ENCODE peak calls at places on chromosomes 6 and 20, in nine cellular contexts. One of them, this sample, is unnamed. For H3K27me3 and H3K4me1, the result is how much of the 10 kb centered on the place peaks cover.

GRCh38 chr6:10552237-10552810 is 31.2 kb downstream of the GCNT2 start:
- DNase-seq in upper lobe of right lung: no peak
- DNase-seq in naive thymus-derived CD4-positive, alpha-beta T cell: no peak
- DNase-seq in pancreas: no peak
- DNase-seq in psoas muscle: no peak
- DNase-seq in spleen: no peak
- DNase-seq in CD8-positive, alpha-beta T cell: no peak
- DNase-seq in HCT116: no peak
- DNase-seq in SK-N-SH: no peak
- DNase-seq in this sample: no peak

GRCh38 chr6:21409231-21409630 is 184.3 kb upstream of the SOX4 start:
- DNase-seq in upper lobe of right lung: no peak
- DNase-seq in naive thymus-derived CD4-positive, alpha-beta T cell: no peak
- DNase-seq in pancreas: no peak
- DNase-seq in psoas muscle: no peak
- DNase-seq in spleen: no peak
- DNase-seq in CD8-positive, alpha-beta T cell: no peak
- DNase-seq in HCT116: no peak
- DNase-seq in SK-N-SH: no peak
- DNase-seq in this sample: no peak

GRCh38 chr20:61764471-61765020 is 301.1 kb downstream of the TAF4 start:
- DNase-seq in upper lobe of right lung: no peak
- DNase-seq in naive thymus-derived CD4-positive, alpha-beta T cell: no peak
- DNase-seq in pancreas: peak
- DNase-seq in psoas muscle: no peak
- DNase-seq in spleen: peak
- DNase-seq in CD8-positive, alpha-beta T cell: no peak
- DNase-seq in HCT116: no peak
- DNase-seq in SK-N-SH: no peak
- DNase-seq in this sample: no peak

GRCh38 chr20:17558154-17558940 is 11.5 kb upstream of the DSTN start:
- DNase-seq in upper lobe of right lung: no peak
- DNase-seq in naive thymus-derived CD4-positive, alpha-beta T cell: no peak
- DNase-seq in pancreas: no peak
- DNase-seq in psoas muscle: peak
- DNase-seq in spleen: no peak
- DNase-seq in CD8-positive, alpha-beta T cell: no peak
- DNase-seq in HCT116: peak
- DNase-seq in SK-N-SH: no peak
- DNase-seq in this sample: peak

GRCh38 chr6:166449036-166449435 is 66.3 kb upstream of the MPC1 start:
- DNase-seq in upper lobe of right lung: no peak
- DNase-seq in naive thymus-derived CD4-positive, alpha-beta T cell: no peak
- DNase-seq in pancreas: no peak
- DNase-seq in psoas muscle: no peak
- DNase-seq in spleen: no peak
- DNase-seq in CD8-positive, alpha-beta T cell: no peak
- DNase-seq in HCT116: no peak
- DNase-seq in SK-N-SH: no peak
- DNase-seq in this sample: no peak

GRCh38 chr6:2760882-2761842 is 4.0 kb upstream of the WRNIP1 start:
- DNase-seq in upper lobe of right lung: no peak
- DNase-seq in naive thymus-derived CD4-positive, alpha-beta T cell: no peak
- DNase-seq in pancreas: no peak
- DNase-seq in psoas muscle: no peak
- DNase-seq in spleen: no peak
- DNase-seq in CD8-positive, alpha-beta T cell: no peak
- DNase-seq in HCT116: no peak
- DNase-seq in SK-N-SH: no peak
- DNase-seq in this sample: no peak

GRCh38 chr6:33061987-33062386 is 11.5 kb downstream of the HLA-DPA1 start:
- DNase-seq in upper lobe of right lung: no peak
- DNase-seq in naive thymus-derived CD4-positive, alpha-beta T cell: no peak
- DNase-seq in pancreas: no peak
- DNase-seq in psoas muscle: no peak
- DNase-seq in spleen: no peak
- DNase-seq in CD8-positive, alpha-beta T cell: no peak
- DNase-seq in HCT116: no peak
- DNase-seq in SK-N-SH: no peak
- DNase-seq in this sample: no peak

GRCh38 chr6:170087946-170088348 is 202.9 kb downstream of the DLL1 start:
- DNase-seq in upper lobe of right lung: peak
- DNase-seq in naive thymus-derived CD4-positive, alpha-beta T cell: no peak
- DNase-seq in pancreas: peak
- DNase-seq in psoas muscle: no peak
- DNase-seq in spleen: peak
- DNase-seq in CD8-positive, alpha-beta T cell: peak
- DNase-seq in HCT116: no peak
- DNase-seq in SK-N-SH: no peak
- DNase-seq in this sample: no peak

GRCh38 chr6:40894962-40895799 is 143.8 kb downstream of the UNC5CL start:
- DNase-seq in upper lobe of right lung: peak
- DNase-seq in naive thymus-derived CD4-positive, alpha-beta T cell: no peak
- DNase-seq in pancreas: peak
- DNase-seq in psoas muscle: peak
- DNase-seq in spleen: no peak
- DNase-seq in CD8-positive, alpha-beta T cell: no peak
- DNase-seq in HCT116: peak
- DNase-seq in SK-N-SH: peak
- DNase-seq in this sample: peak

GRCh38 chr6:151630991-151631655 is 137.3 kb downstream of the CCDC170 start:
- DNase-seq in upper lobe of right lung: no peak
- DNase-seq in naive thymus-derived CD4-positive, alpha-beta T cell: no peak
- DNase-seq in pancreas: no peak
- DNase-seq in psoas muscle: no peak
- DNase-seq in spleen: no peak
- DNase-seq in CD8-positive, alpha-beta T cell: no peak
- DNase-seq in HCT116: no peak
- DNase-seq in SK-N-SH: no peak
- DNase-seq in this sample: no peak

GRCh38 chr6:83096791-83097190 is 29.3 kb downstream of the DOP1A start:
- DNase-seq in upper lobe of right lung: no peak
- DNase-seq in naive thymus-derived CD4-positive, alpha-beta T cell: no peak
- DNase-seq in pancreas: no peak
- DNase-seq in psoas muscle: no peak
- DNase-seq in spleen: no peak
- DNase-seq in CD8-positive, alpha-beta T cell: no peak
- DNase-seq in HCT116: no peak
- DNase-seq in SK-N-SH: no peak
- DNase-seq in this sample: no peak

DNA sequence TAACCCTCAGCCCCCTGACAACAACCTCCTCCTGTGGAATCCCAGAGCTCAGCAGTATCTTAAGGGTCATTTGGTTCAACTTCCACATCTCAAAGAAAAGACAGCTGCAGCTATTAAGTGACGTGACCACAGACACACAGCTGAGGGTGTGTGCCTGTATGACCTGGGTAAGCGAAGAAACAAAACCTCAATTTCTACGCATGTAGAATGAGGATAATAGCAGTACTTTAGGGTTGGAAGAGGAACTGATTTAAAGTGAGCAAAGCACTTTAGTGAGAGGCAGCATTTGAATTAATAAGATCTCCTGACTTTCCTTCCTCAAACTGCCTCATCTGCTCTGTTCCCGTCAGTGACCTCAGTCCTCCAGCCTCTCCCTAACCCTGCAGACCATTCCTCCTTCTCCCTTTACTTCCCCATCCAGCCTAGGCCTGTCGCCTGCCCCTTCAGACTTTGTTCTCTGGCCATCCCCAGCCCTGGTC is 6.8 kb upstream of the ARMC2 start:
- DNase-seq in upper lobe of right lung: no peak
- DNase-seq in naive thymus-derived CD4-positive, alpha-beta T cell: no peak
- DNase-seq in pancreas: no peak
- DNase-seq in psoas muscle: no peak
- DNase-seq in spleen: no peak
- DNase-seq in CD8-positive, alpha-beta T cell: no peak
- DNase-seq in HCT116: no peak
- DNase-seq in SK-N-SH: no peak
- DNase-seq in this sample: no peak
- H3K27me3 ChIP-seq in upper lobe of right lung: under half
- H3K27me3 ChIP-seq in naive thymus-derived CD4-positive, alpha-beta T cell: under half
- H3K27me3 ChIP-seq in pancreas: under half
- H3K27me3 ChIP-seq in psoas muscle: under half
- H3K27me3 ChIP-seq in spleen: under half
- H3K27me3 ChIP-seq in CD8-positive, alpha-beta T cell: under half
- H3K27me3 ChIP-seq in HCT116: under half
- H3K27me3 ChIP-seq in SK-N-SH: under half
- H3K27me3 ChIP-seq in this sample: under half

GRCh38 chr6:43089467-43089866 is 13.4 kb downstream of the PTK7 start:
- DNase-seq in upper lobe of right lung: no peak
- DNase-seq in naive thymus-derived CD4-positive, alpha-beta T cell: no peak
- DNase-seq in pancreas: no peak
- DNase-seq in psoas muscle: no peak
- DNase-seq in spleen: peak
- DNase-seq in CD8-positive, alpha-beta T cell: no peak
- DNase-seq in HCT116: no peak
- DNase-seq in SK-N-SH: no peak
- DNase-seq in this sample: no peak

GRCh38 chr6:43089874-43090556 is 13.9 kb downstream of the PTK7 start:
- DNase-seq in upper lobe of right lung: peak
- DNase-seq in naive thymus-derived CD4-positive, alpha-beta T cell: no peak
- DNase-seq in pancreas: no peak
- DNase-seq in psoas muscle: no peak
- DNase-seq in spleen: peak
- DNase-seq in CD8-positive, alpha-beta T cell: no peak
- DNase-seq in HCT116: no peak
- DNase-seq in SK-N-SH: no peak
- DNase-seq in this sample: peak

GRCh38 chr6:43088654-43089056 is 12.5 kb downstream of the PTK7 start:
- DNase-seq in upper lobe of right lung: no peak
- DNase-seq in naive thymus-derived CD4-positive, alpha-beta T cell: no peak
- DNase-seq in pancreas: no peak
- DNase-seq in psoas muscle: no peak
- DNase-seq in spleen: peak
- DNase-seq in CD8-positive, alpha-beta T cell: no peak
- DNase-seq in HCT116: no peak
- DNase-seq in SK-N-SH: no peak
- DNase-seq in this sample: no peak

GRCh38 chr6:43083041-43083669 is 7.0 kb downstream of the PTK7 start:
- DNase-seq in upper lobe of right lung: no peak
- DNase-seq in naive thymus-derived CD4-positive, alpha-beta T cell: no peak
- DNase-seq in pancreas: no peak
- DNase-seq in psoas muscle: no peak
- DNase-seq in spleen: peak
- DNase-seq in CD8-positive, alpha-beta T cell: no peak
- DNase-seq in HCT116: no peak
- DNase-seq in SK-N-SH: no peak
- DNase-seq in this sample: no peak

DNA sequence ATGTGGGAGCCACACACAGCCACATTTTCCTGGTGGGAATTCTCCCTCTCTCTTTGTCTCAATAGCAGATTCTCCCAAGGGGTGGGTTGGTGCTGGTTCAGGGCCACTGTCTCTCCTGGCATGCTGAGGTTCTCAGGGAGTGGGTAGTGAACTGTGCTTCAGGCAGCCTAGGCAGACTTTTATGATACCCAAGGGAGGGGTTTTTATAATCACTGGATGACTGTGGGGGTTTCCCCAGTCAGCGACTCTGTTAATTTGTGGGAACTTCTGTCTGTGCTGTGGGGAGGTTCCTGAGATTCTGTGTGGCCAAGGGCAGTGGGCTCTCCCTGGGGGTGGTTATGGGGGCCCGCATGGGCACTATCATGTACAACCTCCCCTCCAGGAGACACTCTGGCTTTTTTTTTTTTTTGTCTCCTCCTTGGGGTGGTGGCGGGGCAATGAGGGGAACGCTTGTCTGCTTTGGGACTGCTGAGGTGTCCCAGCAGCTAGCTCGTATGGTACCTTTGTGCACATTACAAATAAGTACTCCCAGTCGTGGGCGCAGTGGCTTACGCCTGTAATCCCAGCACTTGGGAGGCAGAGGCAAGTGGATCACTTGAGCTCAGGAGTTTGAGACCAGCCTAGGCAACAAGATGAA is 10.0 kb downstream of the PTK7 start:
- DNase-seq in upper lobe of right lung: no peak
- DNase-seq in naive thymus-derived CD4-positive, alpha-beta T cell: no peak
- DNase-seq in pancreas: no peak
- DNase-seq in psoas muscle: no peak
- DNase-seq in spleen: peak
- DNase-seq in CD8-positive, alpha-beta T cell: no peak
- DNase-seq in HCT116: no peak
- DNase-seq in SK-N-SH: no peak
- DNase-seq in this sample: no peak
- H3K4me1 ChIP-seq in upper lobe of right lung: under half
- H3K4me1 ChIP-seq in naive thymus-derived CD4-positive, alpha-beta T cell: under half
- H3K4me1 ChIP-seq in pancreas: under half
- H3K4me1 ChIP-seq in psoas muscle: under half
- H3K4me1 ChIP-seq in spleen: under half
- H3K4me1 ChIP-seq in CD8-positive, alpha-beta T cell: under half
- H3K4me1 ChIP-seq in HCT116: under half
- H3K4me1 ChIP-seq in SK-N-SH: under half
- H3K4me1 ChIP-seq in this sample: under half

GRCh38 chr6:105983763-105984162 is 102.4 kb upstream of the PRDM1 start:
- DNase-seq in upper lobe of right lung: no peak
- DNase-seq in naive thymus-derived CD4-positive, alpha-beta T cell: no peak
- DNase-seq in pancreas: no peak
- DNase-seq in psoas muscle: no peak
- DNase-seq in spleen: no peak
- DNase-seq in CD8-positive, alpha-beta T cell: no peak
- DNase-seq in HCT116: no peak
- DNase-seq in SK-N-SH: no peak
- DNase-seq in this sample: no peak
- H3K27me3 ChIP-seq in upper lobe of right lung: half or more
- H3K27me3 ChIP-seq in naive thymus-derived CD4-positive, alpha-beta T cell: under half
- H3K27me3 ChIP-seq in pancreas: under half
- H3K27me3 ChIP-seq in psoas muscle: under half
- H3K27me3 ChIP-seq in spleen: under half
- H3K27me3 ChIP-seq in CD8-positive, alpha-beta T cell: under half
- H3K27me3 ChIP-seq in HCT116: under half
- H3K27me3 ChIP-seq in SK-N-SH: under half
- H3K27me3 ChIP-seq in this sample: under half

GRCh38 chr6:29759457-29759856 is 36.2 kb downstream of the HLA-F start:
- DNase-seq in upper lobe of right lung: no peak
- DNase-seq in naive thymus-derived CD4-positive, alpha-beta T cell: no peak
- DNase-seq in pancreas: no peak
- DNase-seq in psoas muscle: no peak
- DNase-seq in spleen: no peak
- DNase-seq in CD8-positive, alpha-beta T cell: no peak
- DNase-seq in HCT116: peak
- DNase-seq in SK-N-SH: no peak
- DNase-seq in this sample: no peak

GRCh38 chr6:29758761-29759160 is 35.5 kb downstream of the HLA-F start:
- DNase-seq in upper lobe of right lung: no peak
- DNase-seq in naive thymus-derived CD4-positive, alpha-beta T cell: no peak
- DNase-seq in pancreas: no peak
- DNase-seq in psoas muscle: no peak
- DNase-seq in spleen: no peak
- DNase-seq in CD8-positive, alpha-beta T cell: no peak
- DNase-seq in HCT116: no peak
- DNase-seq in SK-N-SH: no peak
- DNase-seq in this sample: no peak

GRCh38 chr6:29762781-29763214 is 39.6 kb downstream of the HLA-F start:
- DNase-seq in upper lobe of right lung: no peak
- DNase-seq in naive thymus-derived CD4-positive, alpha-beta T cell: no peak
- DNase-seq in pancreas: no peak
- DNase-seq in psoas muscle: peak
- DNase-seq in spleen: no peak
- DNase-seq in CD8-positive, alpha-beta T cell: no peak
- DNase-seq in HCT116: no peak
- DNase-seq in SK-N-SH: no peak
- DNase-seq in this sample: no peak

GRCh38 chr6:29762051-29762450 is 38.8 kb downstream of the HLA-F start:
- DNase-seq in upper lobe of right lung: no peak
- DNase-seq in naive thymus-derived CD4-positive, alpha-beta T cell: no peak
- DNase-seq in pancreas: no peak
- DNase-seq in psoas muscle: no peak
- DNase-seq in spleen: no peak
- DNase-seq in CD8-positive, alpha-beta T cell: no peak
- DNase-seq in HCT116: no peak
- DNase-seq in SK-N-SH: no peak
- DNase-seq in this sample: no peak

GRCh38 chr6:29760328-29760727 is 37.1 kb downstream of the HLA-F start:
- DNase-seq in upper lobe of right lung: no peak
- DNase-seq in naive thymus-derived CD4-positive, alpha-beta T cell: no peak
- DNase-seq in pancreas: no peak
- DNase-seq in psoas muscle: no peak
- DNase-seq in spleen: no peak
- DNase-seq in CD8-positive, alpha-beta T cell: no peak
- DNase-seq in HCT116: no peak
- DNase-seq in SK-N-SH: no peak
- DNase-seq in this sample: no peak
- H3K4me1 ChIP-seq in upper lobe of right lung: under half
- H3K4me1 ChIP-seq in naive thymus-derived CD4-positive, alpha-beta T cell: under half
- H3K4me1 ChIP-seq in pancreas: under half
- H3K4me1 ChIP-seq in psoas muscle: under half
- H3K4me1 ChIP-seq in spleen: under half
- H3K4me1 ChIP-seq in CD8-positive, alpha-beta T cell: under half
- H3K4me1 ChIP-seq in HCT116: under half
- H3K4me1 ChIP-seq in SK-N-SH: under half
- H3K4me1 ChIP-seq in this sample: under half